ENCODE peak calls at places on chromosomes 13 and 19, in seven cellular contexts. P is A673, Q is Calu3, M is posterior cingulate gyrus, O is progenitor cell of endocrine pancreas, V is activated B cell treated with CpG ODN at 0.5 μM for 24 hours, J is cardiac fibroblast. A is an unnamed sample.

GRCh38 chr19:14073925-14074838 is 1.6 kb downstream of the MISP3 start:
- DNase-seq in P (peak; percentile 58), Q (peak; percentile 44), M (no peak), O (no peak), V (no peak), J (no peak), A (no peak)

GRCh38 chr13:26299168-26299788 is 45.3 kb downstream of the CDK8 start:
- DNase-seq in P (no peak), Q (no peak), M (no peak), O (no peak), V (no peak), J (no peak), A (no peak)

GRCh38 chr13:106349080-106349841 is 186.2 kb downstream of the EFNB2 start:
- DNase-seq in P (no peak), Q (peak; percentile 15), M (peak; percentile 24), O (peak; percentile 14), V (no peak), J (no peak), A (peak; percentile 69)

GRCh38 chr19:1239796-1240737 is 1.5 kb upstream of the ATP5F1D start:
- DNase-seq in P (peak; percentile 96), Q (peak; percentile 86), M (peak; percentile 90), O (peak; percentile 89), V (peak; percentile 93), J (peak; percentile 88), A (peak; percentile 96)

GRCh38 chr13:79423801-79424642 is 18.0 kb upstream of the RBM26 start:
- DNase-seq in P (peak; percentile 65), Q (no peak), M (no peak), O (no peak), V (no peak), J (peak; percentile 78), A (no peak)

GRCh38 chr13:109333893-109334651 is 452.3 kb downstream of the IRS2 start:
- DNase-seq in P (no peak), Q (no peak), M (no peak), O (no peak), V (no peak), J (no peak), A (no peak)

GRCh38 chr13:37473035-37473434 is 125.5 kb downstream of the POSTN start:
- DNase-seq in P (peak; percentile 28), Q (no peak), M (no peak), O (no peak), V (no peak), J (no peak), A (no peak)

GRCh38 chr19:50333737-50334617 is 4.8 kb upstream of the KCNC3 start:
- DNase-seq in P (no peak), Q (peak; percentile 90), M (peak; percentile 76), O (peak; percentile 84), V (peak; percentile 85), J (no peak), A (peak; percentile 91)

GRCh38 chr19:2329162-2329505 is 650 bp downstream of the SPPL2B start:
- DNase-seq in P (no peak), Q (no peak), M (no peak), O (no peak), V (no peak), J (no peak), A (no peak)

GRCh38 chr13:101919541-101920306 is 467.2 kb downstream of the ITGBL1 start:
- DNase-seq in P (no peak), Q (peak; percentile 6), M (no peak), O (peak; percentile 62), V (no peak), J (peak; percentile 30), A (no peak)

GRCh38 chr19:33349319-33350289 is 23.9 kb upstream of the CEBPG start:
- DNase-seq in P (no peak), Q (no peak), M (no peak), O (no peak), V (no peak), J (no peak), A (no peak)

GRCh38 chr13:100497394-100497793 is 91.2 kb downstream of the GGACT start:
- DNase-seq in P (no peak), Q (no peak), M (no peak), O (no peak), V (no peak), J (peak; percentile 74), A (no peak)

GRCh38 chr13:97205465-97205864 is 16.7 kb upstream of the MBNL2 start:
- DNase-seq in P (no peak), Q (no peak), M (no peak), O (no peak), V (no peak), J (no peak), A (no peak)

GRCh38 chr13:99352351-99353271 is 45.4 kb upstream of the GPR183 start:
- DNase-seq in P (no peak), Q (no peak), M (no peak), O (no peak), V (no peak), J (no peak), A (no peak)

GRCh38 chr13:75307370-75307984 is 174.5 kb downstream of the TBC1D4 start:
- DNase-seq in P (no peak), Q (no peak), M (no peak), O (no peak), V (no peak), J (no peak), A (no peak)

GRCh38 chr19:13094771-13095392 is 7.8 kb downstream of the LYL1 start:
- DNase-seq in P (peak; percentile 46), Q (no peak), M (no peak), O (no peak), V (peak; percentile 52), J (no peak), A (no peak)

GRCh38 chr13:26465514-26465913 is 92.0 kb upstream of the WASF3 start:
- DNase-seq in P (no peak), Q (no peak), M (no peak), O (no peak), V (no peak), J (peak; percentile 83), A (no peak)

GRCh38 chr19:30812099-30812684 is 440.0 kb downstream of the ZNF536 start:
- DNase-seq in P (no peak), Q (no peak), M (no peak), O (no peak), V (no peak), J (no peak), A (no peak)

GRCh38 chr19:14089412-14089661 is 1.2 kb downstream of the SAMD1 start:
- DNase-seq in P (peak; percentile 58), Q (no peak), M (no peak), O (no peak), V (no peak), J (peak; percentile 40), A (no peak)

GRCh38 chr19:29303707-29304090 is 90.7 kb upstream of the UQCRFS1 start:
- DNase-seq in P (no peak), Q (no peak), M (no peak), O (no peak), V (no peak), J (no peak), A (no peak)

GRCh38 chr19:2607712-2608601 is 94.5 kb downstream of the GNG7 start:
- DNase-seq in P (no peak), Q (no peak), M (no peak), O (no peak), V (peak; percentile 66), J (no peak), A (no peak)

GRCh38 chr19:12772323-12772722 is 3.0 kb downstream of the HOOK2 start:
- DNase-seq in P (no peak), Q (no peak), M (no peak), O (no peak), V (no peak), J (no peak), A (no peak)

GRCh38 chr13:113203507-113204377 is 4.7 kb downstream of the PCID2 start:
- DNase-seq in P (no peak), Q (no peak), M (no peak), O (no peak), V (no peak), J (no peak), A (peak; percentile 51)

GRCh38 chr13:71290963-71291937 is 575.8 kb downstream of the DACH1 start:
- DNase-seq in P (peak; percentile 11), Q (peak; percentile 12), M (no peak), O (no peak), V (no peak), J (peak; percentile 81), A (no peak)

GRCh38 chr13:92547256-92547655 is 679.4 kb upstream of the GPC6 start:
- DNase-seq in P (no peak), Q (no peak), M (no peak), O (no peak), V (no peak), J (peak; percentile 33), A (no peak)

GRCh38 chr19:40266912-40267600 is 18.1 kb downstream of the AKT2 start:
- DNase-seq in P (no peak), Q (no peak), M (no peak), O (no peak), V (no peak), J (no peak), A (no peak)

GRCh38 chr13:106464076-106464475 is 71.4 kb downstream of the EFNB2 start:
- DNase-seq in P (no peak), Q (no peak), M (no peak), O (no peak), V (no peak), J (no peak), A (no peak)